ENCODE peak calls at places on chromosome 3, in six cellular contexts. I is thoracic aorta, W is lung, G is heart right ventricle, H is left ventricle myocardium inferior, F is lower lobe of right lung. U is an unnamed sample.
A peak's percentile ranks its signal among the peaks of the same experiment; 100 is the strongest.

GRCh38 chr3:156218353-156218744 is 98.0 kb downstream of the KCNAB1 start:
- DNase-seq in H (no peak), I (no peak), F (no peak), W (no peak), G (no peak), U (no peak)

GRCh38 chr3:102471001-102471400 is 36.2 kb downstream of the ZPLD1 start:
- DNase-seq in W (no peak), G (no peak), I (no peak), F (no peak), H (no peak), U (no peak)

GRCh38 chr3:102180291-102180931 is 254.4 kb upstream of the ZPLD1 start:
- DNase-seq in H (no peak), G (no peak), W (no peak), F (no peak), I (no peak), U (no peak)

GRCh38 chr3:58063022-58063421 is 54.8 kb downstream of the FLNB start:
- DNase-seq in W (no peak), H (no peak), G (no peak), I (no peak), F (no peak), U (no peak)

GRCh38 chr3:9076985-9077384 is 113.7 kb upstream of the RAD18 start:
- DNase-seq in H (no peak), F (no peak), W (no peak), I (no peak), G (no peak), U (no peak)

GRCh38 chr3:114886945-114887344 is 260.1 kb downstream of the ZBTB20 start:
- DNase-seq in G (no peak), F (no peak), W (no peak), I (no peak), H (no peak), U (no peak)

GRCh38 chr3:187975571-187976360 is 178.2 kb upstream of the LPP start:
- DNase-seq in H (peak; percentile 21), G (peak; percentile 38), I (no peak), W (no peak), F (no peak), U (no peak)

GRCh38 chr3:58051196-58051595 is 43.0 kb downstream of the FLNB start:
- DNase-seq in I (no peak), F (peak; percentile 79), G (no peak), W (peak; percentile 71), H (no peak), U (no peak)

GRCh38 chr3:16837602-16838001 is 47.2 kb upstream of the PLCL2 start:
- DNase-seq in H (peak; percentile 47), F (peak; percentile 39), G (peak; percentile 67), W (no peak), I (no peak), U (no peak)

GRCh38 chr3:144586382-144586781 is 614.8 kb downstream of the DIPK2A start:
- DNase-seq in H (no peak), I (no peak), G (no peak), W (no peak), F (no peak), U (no peak)

GRCh38 chr3:101170806-101171558 is 149.4 kb downstream of the IMPG2 start:
- DNase-seq in I (no peak), F (no peak), G (no peak), H (no peak), W (no peak), U (no peak)

GRCh38 chr3:29239377-29239776 is 41.5 kb upstream of the RBMS3 start:
- DNase-seq in W (no peak), I (no peak), H (no peak), G (no peak), F (no peak), U (no peak)

GRCh38 chr3:127679534-127680145 is 6.9 kb downstream of the ABTB1 start:
- DNase-seq in F (no peak), I (no peak), W (no peak), H (peak; percentile 9), G (no peak), U (peak; percentile 24)

GRCh38 chr3:110736332-110736731 is 335.3 kb upstream of the NECTIN3 start:
- DNase-seq in F (no peak), I (no peak), W (no peak), G (no peak), H (no peak), U (no peak)

GRCh38 chr3:38577089-38578080 is 72.1 kb downstream of the SCN5A start:
- DNase-seq in W (no peak), I (no peak), H (no peak), F (peak; percentile 22), G (no peak), U (peak; percentile 8)

GRCh38 chr3:38579146-38579545 is 70.3 kb downstream of the SCN5A start:
- DNase-seq in F (peak; percentile 43), W (no peak), G (peak; percentile 86), H (peak; percentile 89), I (no peak), U (peak; percentile 17)

GRCh38 chr3:38579551-38580449 is 69.7 kb downstream of the SCN5A start:
- DNase-seq in W (no peak), F (peak; percentile 8), H (peak; percentile 61), I (no peak), G (peak; percentile 59), U (peak; percentile 9)

GRCh38 chr3:38578081-38578475 is 71.4 kb downstream of the SCN5A start:
- DNase-seq in H (no peak), G (no peak), I (no peak), F (peak; percentile 6), W (no peak), U (peak; percentile 2)

DNA sequence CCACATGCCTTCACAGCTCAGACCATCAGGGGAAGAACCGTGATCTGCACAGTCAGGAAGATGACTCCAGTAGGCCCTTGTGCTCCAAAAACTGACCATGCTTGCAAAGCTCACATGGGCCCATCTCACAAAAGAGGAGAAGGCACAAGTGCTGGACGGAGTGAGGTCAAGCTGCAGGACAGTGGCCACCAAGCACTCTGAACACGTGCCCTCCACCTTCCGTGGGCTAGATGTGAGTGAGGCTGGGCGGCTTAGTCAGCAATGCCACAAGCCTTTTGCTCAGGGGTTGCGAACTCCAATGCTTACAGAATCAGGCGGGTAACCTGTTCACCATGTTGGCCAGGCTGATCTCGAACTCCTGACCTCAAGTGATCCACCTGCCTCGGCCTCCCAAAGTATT is 70.9 kb downstream of the SCN5A start:
- DNase-seq in I (no peak), H (no peak), F (peak; percentile 10), G (no peak), W (no peak), U (peak; percentile 15)
- H3K4me3 ChIP-seq in I (no peak overlapping the region), H (no peak overlapping the region), F (no peak overlapping the region), G (no peak overlapping the region), W (no peak overlapping the region), U (no peak overlapping the region)

GRCh38 chr3:5542472-5542871 is 355.0 kb downstream of the EDEM1 start:
- DNase-seq in H (no peak), F (no peak), W (no peak), I (no peak), G (no peak), U (no peak)

GRCh38 chr3:5540532-5540931 is 353.0 kb downstream of the EDEM1 start:
- DNase-seq in I (no peak), F (no peak), W (no peak), H (no peak), G (no peak), U (no peak)

GRCh38 chr3:5545719-5546118 is 358.2 kb downstream of the EDEM1 start:
- DNase-seq in I (no peak), F (no peak), W (no peak), H (no peak), G (no peak), U (no peak)

DNA sequence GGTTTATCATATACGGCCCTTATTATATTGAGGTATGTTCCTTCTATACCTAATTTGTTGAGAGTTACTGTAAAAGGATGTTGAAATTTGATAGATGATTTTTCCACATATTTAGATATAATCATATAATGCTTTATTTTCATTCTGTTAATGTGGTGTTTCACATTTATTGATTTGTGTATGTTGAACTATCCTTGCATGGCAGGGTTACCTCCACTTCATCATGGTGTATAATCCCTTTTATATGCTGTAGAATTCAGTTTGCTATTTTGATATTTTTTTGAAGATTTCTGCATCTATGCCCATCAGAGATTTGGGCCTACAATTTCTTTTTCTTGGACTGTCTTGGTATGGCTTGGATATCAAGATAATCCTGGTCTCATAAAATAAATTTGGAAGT is 355.5 kb downstream of the EDEM1 start:
- DNase-seq in H (no peak), I (no peak), G (no peak), W (no peak), F (no peak), U (no peak)
- H3K9me3 ChIP-seq in H (peaks cover 47% of the 10 kb centered on the region), I (peaks cover 9% of the 10 kb centered on the region), G (no peaks in the 10 kb centered on the region), W (peaks cover 3% of the 10 kb centered on the region), F (peaks cover 27% of the 10 kb centered on the region), U (no peaks in the 10 kb centered on the region)

GRCh38 chr3:43786953-43787305 is 96.2 kb downstream of the ABHD5 start:
- DNase-seq in I (no peak), G (no peak), W (no peak), F (no peak), H (no peak), U (no peak)
- H3K4me3 ChIP-seq in I (no peak overlapping the region), G (no peak overlapping the region), W (no peak overlapping the region), F (no peak overlapping the region), H (no peak overlapping the region), U (no peak overlapping the region)

GRCh38 chr3:3307491-3307890 is 128.0 kb upstream of the CRBN start:
- DNase-seq in W (no peak), I (no peak), F (no peak), G (no peak), H (no peak), U (no peak)
- H3K9me3 ChIP-seq in W (no peaks in the 10 kb centered on the region), I (no peaks in the 10 kb centered on the region), F (no peaks in the 10 kb centered on the region), G (peaks cover 2% of the 10 kb centered on the region), H (no peaks in the 10 kb centered on the region), U (no peaks in the 10 kb centered on the region)

GRCh38 chr3:180827171-180827570 is 85.3 kb upstream of the FXR1 start:
- DNase-seq in I (no peak), W (no peak), F (no peak), G (no peak), H (no peak), U (no peak)

GRCh38 chr3:180828723-180829408 is 83.6 kb upstream of the FXR1 start:
- DNase-seq in F (no peak), I (no peak), G (no peak), H (no peak), W (no peak), U (no peak)

GRCh38 chr3:180829409-180830405 is 82.8 kb upstream of the FXR1 start:
- DNase-seq in G (no peak), W (no peak), F (no peak), H (no peak), I (no peak), U (no peak)

DNA sequence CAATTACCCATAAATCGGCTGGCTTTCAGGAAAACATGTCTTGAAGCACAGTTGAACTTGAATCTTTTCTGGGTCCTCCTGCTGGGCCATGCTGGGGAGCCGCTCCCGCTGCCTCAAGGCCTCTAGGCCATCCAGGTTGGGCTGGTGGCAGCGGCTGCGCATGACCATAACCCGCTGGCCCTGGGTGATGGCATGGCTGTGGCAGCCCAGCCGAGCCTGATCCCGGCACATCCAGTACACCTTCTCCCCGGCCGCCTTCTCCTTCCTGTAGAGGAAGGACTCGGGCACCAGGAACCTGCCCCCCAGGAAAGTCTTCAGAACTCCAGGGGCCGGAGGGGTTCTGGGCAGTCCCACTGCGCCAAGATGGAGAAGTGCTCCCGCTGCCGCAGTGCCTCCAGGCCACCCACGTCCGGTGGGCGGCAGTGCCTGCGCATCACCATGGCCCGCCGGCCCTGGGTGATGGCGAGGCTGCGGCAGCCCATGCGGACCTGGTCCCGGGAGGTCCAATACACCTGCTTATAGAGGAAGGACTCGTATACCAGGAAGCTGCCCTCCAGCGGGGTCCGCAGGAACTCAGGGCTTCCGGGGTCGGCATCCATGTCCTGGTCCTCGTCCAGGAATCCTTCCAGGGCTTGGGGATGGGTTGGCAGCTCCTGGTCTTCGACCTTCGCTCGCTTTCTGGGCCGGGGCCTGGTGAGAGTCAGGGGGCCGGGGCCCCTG is 84.3 kb upstream of the FXR1 start:
- DNase-seq in H (no peak), I (no peak), F (no peak), W (no peak), G (no peak), U (no peak)
- H3K4me3 ChIP-seq in H (no peak overlapping the region), I (no peak overlapping the region), F (no peak overlapping the region), W (no peak overlapping the region), G (no peak overlapping the region), U (no peak overlapping the region)